ENCODE peak calls at places on chromosomes 4 and X, in four cellular contexts. K is WTC11, W is H1, L is GM12878. R is an unnamed sample.

GRCh38 chr4:110188113-110188512 is 10.3 kb downstream of the ELOVL6 start:
- DNase-seq in W (no peak), K (no peak), L (no peak), R (no peak)

GRCh38 chr4:118845552-118846065 is 9.7 kb upstream of the SEC24D start:
- DNase-seq in L (no peak), K (no peak), W (no peak), R (no peak)

GRCh38 chrX:67607436-67607835 is 63.6 kb downstream of the AR start:
- DNase-seq in L (no peak), W (no peak), K (no peak), R (no peak)

GRCh38 chr4:128566688-128567087 is 242.8 kb upstream of the JADE1 start:
- DNase-seq in K (no peak), W (no peak), L (no peak), R (no peak)

GRCh38 chr4:27836505-27836904 is 975.9 kb downstream of the STIM2 start:
- DNase-seq in K (no peak), L (no peak), W (no peak), R (no peak)

GRCh38 chr4:158624889-158625478 is 46.7 kb downstream of the C4orf46 start:
- DNase-seq in K (no peak), W (no peak), L (peak; percentile 11), R (peak; percentile 58)

GRCh38 chrX:97109730-97110129 is 226.0 kb downstream of the RPA4 start:
- DNase-seq in K (no peak), W (no peak), L (no peak), R (peak; percentile 19)

GRCh38 chr4:17188035-17188967 is 289.9 kb upstream of the LDB2 start:
- DNase-seq in K (no peak), L (no peak), W (no peak), R (no peak)

GRCh38 chrX:129557844-129558243 is 17.8 kb downstream of the OCRL start:
- DNase-seq in K (no peak), L (no peak), W (no peak), R (no peak)

GRCh38 chr4:182208651-182209050 is 34.6 kb upstream of the TENM3 start:
- DNase-seq in W (no peak), L (no peak), K (no peak), R (no peak)

GRCh38 chrX:110786486-110786885 is 9.1 kb downstream of the CHRDL1 start:
- DNase-seq in K (no peak), L (no peak), W (no peak), R (no peak)

GRCh38 chrX:55160685-55161552 is 59.2 kb upstream of the PAGE5 start:
- DNase-seq in W (peak; percentile 60), L (peak; percentile 64), K (peak; percentile 80), R (peak; percentile 68)

GRCh38 chrX:45774961-45775360 is 574.3 kb upstream of the DIPK2B start:
- DNase-seq in W (no peak), L (no peak), K (no peak), R (no peak)

GRCh38 chrX:112759512-112759911 is 79.8 kb upstream of the LHFPL1 start:
- DNase-seq in L (no peak), W (no peak), K (no peak), R (no peak)

GRCh38 chrX:133969191-133969590 is 16.2 kb downstream of the GPC3 start:
- DNase-seq in L (no peak), K (no peak), W (no peak), R (no peak)

GRCh38 chr4:83115000-83115399 is 471 bp upstream of the PLAC8 start:
- DNase-seq in L (no peak), K (no peak), W (no peak), R (no peak)

GRCh38 chr4:86670739-86671138 is 76.6 kb downstream of the PTPN13 start:
- DNase-seq in K (no peak), L (no peak), W (no peak), R (no peak)

GRCh38 chr4:165112258-165113156 is at the start of gene TMEM192:
- DNase-seq in L (peak; percentile 70), K (peak; percentile 93), W (peak; percentile 73), R (peak; percentile 83)

GRCh38 chrX:103538728-103539127 is 19.4 kb upstream of the RAB40A start:
- DNase-seq in K (no peak), L (no peak), W (no peak), R (no peak)

GRCh38 chrX:24266996-24267395 is 46.9 kb downstream of the SUPT20HL2 start:
- DNase-seq in L (no peak), W (no peak), K (no peak), R (no peak)

GRCh38 chr4:2301806-2302205 is 39.9 kb upstream of the MXD4 start:
- DNase-seq in K (no peak), W (no peak), L (no peak), R (no peak)

GRCh38 chr4:145825255-145825654 is 113.4 kb downstream of the ZNF827 start:
- DNase-seq in K (no peak), W (no peak), L (no peak), R (no peak)

GRCh38 chr4:119027815-119028214 is 107.8 kb upstream of the MYOZ2 start:
- DNase-seq in L (no peak), K (no peak), W (no peak), R (no peak)

GRCh38 chrX:9576059-9576458 is 111.2 kb downstream of the TBL1X start:
- DNase-seq in K (no peak), L (no peak), W (no peak), R (no peak)

GRCh38 chrX:9578083-9578779 is 113.4 kb downstream of the TBL1X start:
- DNase-seq in K (no peak), L (no peak), W (no peak), R (no peak)

GRCh38 chrX:9569875-9570274 is 105.0 kb downstream of the TBL1X start:
- DNase-seq in L (no peak), K (no peak), W (no peak), R (no peak)

GRCh38 chrX:9577555-9577954 is 112.7 kb downstream of the TBL1X start:
- DNase-seq in W (no peak), L (no peak), K (no peak), R (no peak)

GRCh38 chrX:9573282-9574106 is 108.6 kb downstream of the TBL1X start:
- DNase-seq in K (peak; percentile 12), L (no peak), W (no peak), R (no peak)
- TF ChIP-seq ATF3 in K (no peak), L (no peak), W (no peak), R (no peak)

DNA sequence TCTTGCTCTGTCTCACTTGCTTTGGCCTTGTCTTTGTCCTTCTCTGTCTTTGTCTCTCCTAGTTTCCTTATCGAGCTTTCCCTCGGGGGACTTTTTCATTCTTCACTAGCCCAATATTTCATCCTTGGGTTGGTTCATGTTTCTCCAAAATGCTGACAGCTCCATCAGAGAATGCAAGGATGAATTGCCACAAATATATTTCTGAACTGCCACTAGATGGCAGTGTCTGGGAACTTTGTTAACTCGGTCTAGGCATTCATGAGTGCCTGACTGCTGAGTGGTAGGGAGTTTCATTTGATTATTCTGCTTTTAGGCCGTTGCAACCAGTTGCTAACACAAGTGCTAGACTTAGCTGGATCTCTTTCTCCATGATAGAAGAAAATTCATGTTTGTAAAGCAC is 73.5 kb upstream of the RAP2C start:
- DNase-seq in W (no peak), L (peak; percentile 19), K (no peak), R (peak; percentile 15)
- TF ChIP-seq ATF3 in W (no peak), L (no peak), K (no peak), R (no peak)

DNA sequence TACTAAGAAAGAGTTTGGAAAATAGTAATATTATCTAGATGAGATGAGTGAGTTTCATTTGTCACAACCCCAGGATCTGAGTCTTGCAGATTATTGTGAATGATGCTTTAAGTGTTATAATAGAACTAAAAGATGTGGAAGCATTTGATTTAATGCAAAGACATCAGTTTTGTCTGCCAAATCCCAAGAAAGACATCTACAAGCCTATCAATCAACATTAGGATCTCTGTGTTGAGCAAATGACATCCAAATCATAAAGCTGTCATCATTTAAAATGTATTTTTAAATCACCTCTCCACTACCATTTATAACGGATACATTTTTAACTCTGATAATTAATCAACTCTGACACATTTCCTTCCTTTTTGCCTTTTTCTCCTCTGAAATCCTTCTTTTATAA is 310.8 kb upstream of the SLIT2 start:
- DNase-seq in W (no peak), L (no peak), K (no peak), R (no peak)
- TF ChIP-seq ATF3 in W (no peak), L (no peak), K (no peak), R (no peak)

DNA sequence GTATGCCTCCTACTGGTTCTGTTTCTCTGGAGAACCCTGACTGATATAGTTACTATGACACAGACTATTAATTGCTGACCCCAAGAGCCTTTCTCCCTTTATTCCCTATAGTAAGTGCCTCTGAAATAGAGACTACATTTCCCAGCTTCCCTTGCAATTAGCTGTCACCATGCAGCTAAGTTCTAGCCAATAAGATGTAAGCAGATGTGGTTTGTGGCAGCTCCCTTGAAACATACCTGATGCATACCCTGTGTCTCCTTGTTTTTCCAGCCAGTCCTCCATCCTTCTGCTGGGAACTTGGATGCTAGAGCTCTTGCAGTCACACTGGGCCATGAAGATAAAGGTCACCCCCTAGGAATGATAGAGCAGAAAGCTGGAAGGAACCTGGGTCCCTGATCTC is 9.7 kb upstream of the TMEM165 start:
- DNase-seq in W (no peak), L (no peak), K (no peak), R (peak; percentile 34)
- TF ChIP-seq ATF3 in W (no peak), L (no peak), K (no peak), R (no peak)

GRCh38 chrX:107861056-107861455 is 35.4 kb downstream of the MID2 start:
- DNase-seq in L (no peak), K (no peak), W (no peak), R (no peak)
- TF ChIP-seq ATF3 in L (no peak), K (no peak), W (no peak), R (no peak)

DNA sequence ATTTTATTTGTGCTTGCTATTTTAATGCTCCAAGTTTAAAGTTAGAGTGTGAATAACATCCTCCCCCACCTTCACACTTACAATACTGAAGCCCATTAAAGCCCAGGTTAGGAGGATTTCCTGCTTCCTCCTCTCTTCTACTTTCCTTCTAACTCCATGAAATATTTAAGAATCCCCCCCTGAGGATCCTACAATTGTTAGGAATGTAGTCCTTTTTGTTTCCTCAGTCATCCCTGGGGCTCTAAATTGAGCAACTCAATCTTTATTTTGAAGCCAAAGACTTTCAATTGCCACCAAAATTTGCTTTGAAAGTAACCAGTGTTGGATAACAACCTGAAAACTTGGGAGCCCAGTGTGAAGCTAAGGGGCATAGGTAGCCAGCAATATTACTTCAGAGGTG is 276.9 kb downstream of the FAM47A start:
- DNase-seq in W (peak; percentile 1), L (no peak), K (no peak), R (no peak)
- TF ChIP-seq ATF3 in W (no peak), L (no peak), K (no peak), R (no peak)

GRCh38 chrX:101190736-101191135 is 28.9 kb upstream of the DRP2 start:
- DNase-seq in L (no peak), W (no peak), K (no peak), R (no peak)

GRCh38 chrX:101195442-101196173 is 24.0 kb upstream of the DRP2 start:
- DNase-seq in W (no peak), K (no peak), L (no peak), R (no peak)

DNA sequence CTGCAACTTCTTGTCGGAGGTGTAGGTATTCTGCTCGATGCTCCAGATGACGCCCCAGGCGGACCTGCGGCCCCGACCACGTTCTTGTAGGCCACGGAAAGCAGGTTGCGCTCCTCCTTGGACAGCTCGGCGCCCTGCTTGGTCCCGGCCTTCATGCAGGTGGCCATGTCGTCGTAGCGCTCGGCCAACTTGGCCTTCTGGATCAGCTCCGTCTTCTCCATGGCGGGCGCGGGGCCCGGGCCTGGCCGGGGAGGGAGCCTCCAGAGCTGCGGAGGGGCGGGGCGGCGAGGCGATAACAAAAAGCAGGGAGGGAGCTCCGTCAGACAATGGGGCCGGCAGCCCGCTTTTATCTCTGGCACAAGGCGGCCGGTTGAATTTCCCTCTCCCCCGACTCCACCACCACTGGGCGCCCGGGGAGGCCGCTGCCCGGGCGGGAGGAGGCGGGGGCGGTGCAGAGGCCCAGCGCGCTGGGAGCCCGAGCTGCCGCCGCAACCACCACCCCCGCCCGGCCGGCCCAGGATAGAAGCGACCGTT is 28.3 kb upstream of the DRP2 start:
- DNase-seq in L (no peak), W (peak; percentile 15), K (peak; percentile 54), R (no peak)
- TF ChIP-seq ATF3 in L (no peak), W (no peak), K (no peak), R (no peak)

R was measured in HCT116.